ENCODE peak calls at places on chromosomes 6 and 20, in five cellular contexts. T, F, P, N and S are unnamed samples.

GRCh38 chr6:51842066-51842465 is 245.3 kb downstream of the PKHD1 start:
- DNase-seq in T (no peak), N (no peak), P (no peak), F (no peak), S (no peak)

GRCh38 chr6:170096803-170097504 is 193.9 kb downstream of the DLL1 start:
- DNase-seq in F (no peak), T (no peak), N (peak; percentile 0), P (no peak), S (no peak)

GRCh38 chr20:57451759-57452661 is 60.8 kb downstream of the RBM38 start:
- DNase-seq in P (no peak), F (peak; percentile 55), N (no peak), T (no peak), S (no peak)

GRCh38 chr20:47205577-47206123 is 150.8 kb downstream of the ZMYND8 start:
- DNase-seq in F (peak; percentile 44), P (peak; percentile 55), N (peak; percentile 46), T (peak; percentile 79), S (no peak)

GRCh38 chr20:10716855-10717254 is 43.1 kb upstream of the JAG1 start:
- DNase-seq in N (no peak), P (no peak), T (peak; percentile 48), F (no peak), S (no peak)

GRCh38 chr6:44254957-44255808 is 2.1 kb downstream of the SLC35B2 start:
- DNase-seq in N (no peak), F (no peak), P (no peak), T (no peak), S (no peak)

GRCh38 chr6:66336171-66336570 is 629.1 kb upstream of the EYS start:
- DNase-seq in P (no peak), N (no peak), F (no peak), T (no peak), S (no peak)

GRCh38 chr20:25071722-25072121 is 10.2 kb downstream of the VSX1 start:
- DNase-seq in T (no peak), F (no peak), P (no peak), N (no peak), S (no peak)

GRCh38 chr6:39086294-39086693 is 28.7 kb downstream of the SAYSD1 start:
- DNase-seq in T (no peak), F (no peak), N (no peak), P (no peak), S (no peak)

GRCh38 chr20:45359069-45359405 is 3.9 kb upstream of the SYS1 start:
- DNase-seq in F (no peak), P (no peak), N (peak; percentile 78), T (peak; percentile 44), S (no peak)

GRCh38 chr6:117906905-117907599 is at the start of gene SLC35F1:
- DNase-seq in P (peak; percentile 5), N (peak; percentile 55), T (peak; percentile 1), F (peak; percentile 50), S (no peak)

GRCh38 chr6:129672883-129673631 is 36.9 kb downstream of the ARHGAP18 start:
- DNase-seq in T (peak; percentile 87), F (no peak), N (no peak), P (peak; percentile 14), S (no peak)

GRCh38 chr6:154197176-154197850 is 158.3 kb downstream of the OPRM1 start:
- DNase-seq in P (no peak), F (no peak), T (peak; percentile 62), N (no peak), S (no peak)

GRCh38 chr6:84033523-84034451 is at the start of gene MRAP2:
- DNase-seq in P (no peak), F (peak; percentile 24), T (no peak), N (peak; percentile 17), S (no peak)

GRCh38 chr6:47235964-47236760 is 73.5 kb downstream of the TNFRSF21 start:
- DNase-seq in P (no peak), F (no peak), T (no peak), N (peak; percentile 56), S (no peak)

GRCh38 chr6:156438519-156438918 is 338.7 kb upstream of the ARID1B start:
- DNase-seq in P (no peak), F (no peak), N (no peak), T (no peak), S (no peak)

GRCh38 chr6:38035478-38035877 is 216.0 kb downstream of the ZFAND3 start:
- DNase-seq in F (no peak), N (no peak), P (no peak), T (no peak), S (no peak)

GRCh38 chr6:63571883-63572732 is at the start of the genes LOC128125822 and PTP4A1:
- DNase-seq in T (peak; percentile 98), P (peak; percentile 96), F (peak; percentile 91), N (peak; percentile 99), S (peak; percentile 97)

GRCh38 chr6:63574554-63574900 is 2.2 kb downstream of the LOC128125822 start:
- DNase-seq in T (no peak), N (no peak), F (no peak), P (no peak), S (no peak)

GRCh38 chr6:63572733-63573139 is 456 bp downstream of the LOC128125822 start:
- DNase-seq in N (no peak), T (no peak), P (no peak), F (no peak), S (no peak)

GRCh38 chr6:63573899-63574553 is 1.7 kb downstream of the LOC128125822 start:
- DNase-seq in F (peak; percentile 33), T (peak; percentile 64), P (peak; percentile 36), N (peak; percentile 69), S (no peak)

GRCh38 chr6:63573140-63573898 is 1.0 kb downstream of the LOC128125822 start:
- DNase-seq in N (peak; percentile 96), F (peak; percentile 80), T (peak; percentile 55), P (peak; percentile 64), S (peak; percentile 58)
- TF ChIP-seq CTCF in N (no peak), F (no peak), T (no peak), P (no peak), S (no peak)

GRCh38 chr6:132205946-132206345 is 195.3 kb downstream of the MOXD1 start:
- DNase-seq in N (no peak), P (no peak), T (peak; percentile 34), F (no peak), S (no peak)

GRCh38 chr6:132213191-132213590 is 188.1 kb downstream of the MOXD1 start:
- DNase-seq in F (no peak), P (no peak), N (no peak), T (no peak), S (no peak)

GRCh38 chr6:132210886-132211563 is 190.2 kb downstream of the MOXD1 start:
- DNase-seq in F (no peak), P (no peak), T (peak; percentile 58), N (no peak), S (no peak)

GRCh38 chr6:132207991-132208390 is 193.3 kb downstream of the MOXD1 start:
- DNase-seq in N (no peak), T (no peak), F (no peak), P (no peak), S (no peak)

DNA sequence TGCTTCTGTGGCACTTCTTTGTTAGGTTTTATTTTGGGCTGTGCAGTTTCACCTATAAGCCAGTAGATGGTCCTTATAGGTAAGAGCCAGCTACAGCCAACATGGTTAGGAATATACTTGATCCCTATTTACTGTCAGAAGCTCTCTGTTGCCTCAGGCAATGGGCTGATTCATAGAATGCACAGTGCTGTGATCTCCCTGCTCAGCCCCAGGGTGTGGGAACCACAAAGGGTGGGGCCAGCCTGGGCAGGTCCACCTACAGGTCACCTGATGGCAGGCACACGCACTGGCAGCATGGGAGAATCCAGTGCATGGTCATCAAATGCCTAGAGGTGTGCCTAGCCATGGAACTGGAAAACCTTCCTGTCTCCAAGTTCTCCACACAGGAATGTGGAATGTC is 191.9 kb downstream of the MOXD1 start:
- DNase-seq in F (no peak), P (no peak), T (no peak), N (no peak), S (no peak)
- TF ChIP-seq CTCF in F (no peak), P (no peak), T (no peak), N (no peak), S (no peak)

DNA sequence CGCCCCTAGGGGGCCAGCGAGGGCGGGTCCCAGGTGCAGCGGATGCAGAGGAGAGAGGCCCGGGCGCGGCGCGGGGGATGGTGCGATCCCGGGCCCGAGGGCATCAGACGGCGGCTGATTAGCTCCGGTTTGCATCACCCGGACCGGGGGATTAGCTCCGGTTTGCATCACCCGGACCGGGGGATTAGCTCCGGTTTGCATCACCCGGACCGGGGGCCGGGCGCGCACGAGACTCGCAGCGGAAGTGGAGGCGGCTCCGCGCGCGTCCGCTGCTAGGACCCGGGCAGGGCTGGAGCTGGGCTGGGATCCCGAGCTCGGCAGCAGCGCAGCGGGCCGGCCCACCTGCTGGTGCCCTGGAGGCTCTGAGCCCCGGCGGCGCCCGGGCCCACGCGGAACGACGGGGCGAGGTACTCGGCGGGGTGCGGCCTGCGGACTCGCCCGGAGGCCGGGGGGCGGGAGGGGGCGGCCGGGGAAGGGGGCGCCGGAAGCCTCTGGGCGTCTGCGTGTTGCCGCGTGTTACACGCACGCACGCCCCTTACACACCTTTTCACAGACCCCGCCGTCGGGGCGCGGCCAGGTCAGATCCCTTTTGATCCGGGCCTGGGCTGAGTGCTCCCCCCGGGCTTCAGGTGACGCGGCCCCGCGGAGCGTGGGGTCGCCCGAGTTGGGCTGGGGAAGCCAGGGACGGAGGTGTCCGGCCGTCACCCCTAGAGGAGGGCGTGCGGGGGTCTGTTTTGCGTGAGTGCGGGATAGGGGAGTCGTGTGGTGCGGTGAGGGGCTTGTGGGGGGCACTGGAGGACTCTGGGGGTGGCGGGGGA is 412 bp downstream of the TRIB3 start:
- DNase-seq in T (peak; percentile 57), F (peak; percentile 79), P (peak; percentile 59), N (peak; percentile 51), S (peak; percentile 32)
- TF ChIP-seq CTCF in T (no peak), F (no peak), P (no peak), N (peak; percentile 26), S (no peak)

GRCh38 chr6:1777921-1778692 is 168.4 kb downstream of the FOXC1 start:
- DNase-seq in F (no peak), N (no peak), P (no peak), T (no peak), S (no peak)

GRCh38 chr6:1774541-1774940 is 164.8 kb downstream of the FOXC1 start:
- DNase-seq in F (no peak), N (no peak), T (peak; percentile 59), P (no peak), S (no peak)

GRCh38 chr6:1781152-1781848 is 171.6 kb downstream of the FOXC1 start:
- DNase-seq in P (no peak), F (no peak), N (no peak), T (peak; percentile 43), S (no peak)

GRCh38 chr6:1778693-1779235 is 169.0 kb downstream of the FOXC1 start:
- DNase-seq in N (no peak), P (no peak), T (no peak), F (no peak), S (no peak)

DNA sequence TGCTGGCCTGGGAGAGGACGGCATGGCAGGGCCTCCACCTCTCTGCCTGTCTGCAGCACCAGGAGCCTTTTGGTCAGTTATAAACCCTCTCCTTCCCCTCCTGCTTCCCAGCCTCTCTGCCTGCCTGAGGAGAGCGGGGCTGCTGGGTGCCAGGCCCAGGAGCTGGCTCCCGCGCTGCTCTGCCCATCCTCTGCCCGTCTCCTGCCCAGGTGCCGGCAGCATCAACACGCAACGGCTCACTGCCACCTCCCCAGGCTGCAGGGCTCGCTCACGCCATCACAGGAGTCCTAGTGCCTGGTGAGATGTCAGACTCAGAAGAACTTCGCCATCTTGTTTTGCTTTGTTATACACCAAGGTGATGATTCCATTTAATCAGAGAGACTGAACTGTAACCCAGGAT is 170.8 kb downstream of the FOXC1 start:
- DNase-seq in P (no peak), N (no peak), T (no peak), F (no peak), S (no peak)
- TF ChIP-seq CTCF in P (no peak), N (no peak), T (no peak), F (no peak), S (no peak)

GRCh38 chr6:63066053-63066704 is 145.1 kb upstream of the FKBP1C start:
- DNase-seq in T (no peak), F (no peak), N (no peak), P (no peak), S (no peak)
- TF ChIP-seq CTCF in T (no peak), F (no peak), N (peak; percentile 14), P (no peak), S (no peak)